ENCODE peak calls at places on chromosomes 16 and 17, in ten cellular contexts. P is cardiac muscle cell, C is colonic mucosa, S is IMR-90, W is left lung, Z is neural progenitor cell, F is mammary epithelial cell, H is fibroblast of lung, U is A549, A is uterus. T is an unnamed sample. For H3K4me1 and H3K9me3, the result is how much of the 10 kb centered on the place peaks cover.

GRCh38 chr17:46876353-46876887 is 25.0 kb downstream of the WNT9B start:
- DNase-seq in U (no peak), P (no peak), C (peak), F (peak), H (no peak), S (no peak), W (no peak), Z (peak), A (no peak), T (peak)

GRCh38 chr17:80961931-80962330 is 29.7 kb upstream of the CHMP6 start:
- DNase-seq in C (no peak), F (no peak), U (no peak), A (no peak), S (no peak), H (no peak), P (no peak), Z (no peak), W (no peak), T (no peak)

GRCh38 chr17:65035191-65035590 is 21.3 kb downstream of the GNA13 start:
- DNase-seq in P (no peak), U (no peak), F (no peak), A (no peak), Z (no peak), S (no peak), W (no peak), H (no peak), C (no peak), T (no peak)

GRCh38 chr17:40993856-40994255 is at the start of gene KRTAP3-3:
- DNase-seq in H (no peak), U (no peak), P (no peak), Z (no peak), W (no peak), S (no peak), C (no peak), F (no peak), A (no peak), T (no peak)

GRCh38 chr16:54285414-54286066 is 1.0 kb downstream of the IRX3 start:
- DNase-seq in H (peak), P (peak), S (no peak), Z (peak), A (no peak), C (no peak), U (no peak), W (no peak), F (peak), T (peak)

GRCh38 chr17:29166507-29166887 is 13.7 kb downstream of the MYO18A start:
- DNase-seq in A (no peak), F (no peak), S (no peak), C (no peak), H (no peak), W (no peak), Z (no peak), P (no peak), U (no peak), T (peak)

GRCh38 chr16:27966756-27967155 is 96.8 kb downstream of the GSG1L start:
- DNase-seq in U (no peak), H (no peak), Z (no peak), S (no peak), A (no peak), P (no peak), C (no peak), W (no peak), F (no peak), T (no peak)

GRCh38 chr16:72129976-72130656 is 36.5 kb downstream of the DHX38 start:
- DNase-seq in U (no peak), F (no peak), S (no peak), H (no peak), C (no peak), A (no peak), Z (no peak), W (no peak), P (no peak), T (no peak)

GRCh38 chr16:4032768-4033167 is 83.5 kb downstream of the ADCY9 start:
- DNase-seq in C (peak), F (no peak), P (no peak), Z (no peak), H (peak), S (peak), U (no peak), A (no peak), W (peak), T (no peak)

GRCh38 chr17:73231363-73231762 is 30.3 kb downstream of the CPSF4L start:
- DNase-seq in S (peak), A (no peak), C (peak), W (no peak), Z (no peak), F (peak), P (peak), U (peak), H (peak), T (peak)

GRCh38 chr17:33292184-33292980 is 713 bp downstream of the ASIC2 start:
- DNase-seq in W (no peak), P (peak), A (peak), Z (peak), F (peak), C (peak), U (peak), S (peak), H (peak), T (peak)

GRCh38 chr17:49513616-49514373 is 18.7 kb downstream of the NGFR start:
- DNase-seq in A (peak), W (no peak), U (no peak), C (no peak), Z (no peak), S (no peak), F (no peak), H (no peak), P (no peak), T (no peak)

GRCh38 chr17:2435852-2436251 is 35.0 kb upstream of the MNT start:
- DNase-seq in W (no peak), P (peak), Z (no peak), H (no peak), F (no peak), S (no peak), U (no peak), A (no peak), C (no peak), T (no peak)

GRCh38 chr17:48614904-48615211 is 234 bp downstream of the HOXB8 start:
- DNase-seq in F (no peak), U (no peak), H (no peak), W (no peak), S (no peak), C (no peak), A (no peak), P (no peak), Z (no peak), T (no peak)

GRCh38 chr16:2516391-2517240 is 2.9 kb downstream of the ATP6V0C start:
- DNase-seq in A (peak), P (no peak), H (no peak), S (peak), Z (no peak), F (no peak), W (no peak), U (no peak), C (no peak), T (no peak)

GRCh38 chr17:76926237-76926866 is 58.1 kb downstream of the MGAT5B start:
- DNase-seq in Z (no peak), F (no peak), P (no peak), H (no peak), C (no peak), U (no peak), W (no peak), A (no peak), S (no peak), T (no peak)
- H3K4me1 ChIP-seq in Z (under half), F (under half), P (under half), H (under half), C (under half), U (under half), W (under half), A (under half), S (under half), T (under half)

GRCh38 chr17:74979408-74980146 is 7.0 kb upstream of the HID1 start:
- DNase-seq in U (no peak), S (no peak), P (no peak), H (no peak), A (no peak), C (no peak), W (no peak), F (no peak), Z (no peak), T (no peak)
- TF ChIP-seq CTCF in U (no peak), S (no peak), P (no peak), H (no peak), A (no peak), C (no peak), W (no peak), F (no peak), Z (no peak), T (no peak)

DNA sequence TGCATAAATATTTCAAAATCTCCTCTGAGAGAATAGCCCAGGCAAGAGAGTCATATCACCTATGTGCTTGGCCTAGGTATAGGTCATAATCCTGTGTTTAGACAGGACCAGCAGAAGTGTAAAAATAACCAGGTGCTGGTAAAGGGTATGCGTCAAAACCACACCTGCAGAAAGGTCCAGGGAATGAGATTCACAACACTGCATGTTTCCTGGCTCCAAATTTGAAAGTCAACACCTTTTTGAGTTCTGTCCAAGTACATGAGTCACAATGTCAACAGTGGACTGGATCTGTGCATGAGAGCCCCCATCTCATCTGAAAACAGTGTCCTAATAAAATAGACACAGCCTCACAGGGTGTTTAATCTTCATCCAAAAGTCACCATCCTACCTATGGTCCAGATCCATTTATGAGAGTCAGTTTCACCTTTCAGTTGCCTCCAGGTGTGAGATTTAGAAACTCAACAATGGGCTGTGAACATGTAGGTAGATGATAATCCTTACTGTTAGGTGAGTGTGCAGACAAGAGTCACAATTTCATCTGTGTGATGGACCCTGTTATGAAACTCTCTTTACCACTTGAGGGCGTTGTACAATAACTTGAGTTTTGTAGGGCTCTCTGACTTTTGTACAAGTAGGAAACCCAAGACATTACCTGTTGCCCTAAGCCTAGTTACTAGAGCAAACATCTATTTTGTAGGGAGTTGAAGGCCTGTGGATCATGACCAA is 2100.7 kb downstream of the TP53TG3F start:
- DNase-seq in F (no peak), W (no peak), H (no peak), U (no peak), P (no peak), S (no peak), C (no peak), A (no peak), Z (no peak), T (no peak)
- H3K9me3 ChIP-seq in F (under half), W (under half), H (under half), U (under half), P (under half), S (under half), C (under half), A (under half), Z (under half), T (under half)

DNA sequence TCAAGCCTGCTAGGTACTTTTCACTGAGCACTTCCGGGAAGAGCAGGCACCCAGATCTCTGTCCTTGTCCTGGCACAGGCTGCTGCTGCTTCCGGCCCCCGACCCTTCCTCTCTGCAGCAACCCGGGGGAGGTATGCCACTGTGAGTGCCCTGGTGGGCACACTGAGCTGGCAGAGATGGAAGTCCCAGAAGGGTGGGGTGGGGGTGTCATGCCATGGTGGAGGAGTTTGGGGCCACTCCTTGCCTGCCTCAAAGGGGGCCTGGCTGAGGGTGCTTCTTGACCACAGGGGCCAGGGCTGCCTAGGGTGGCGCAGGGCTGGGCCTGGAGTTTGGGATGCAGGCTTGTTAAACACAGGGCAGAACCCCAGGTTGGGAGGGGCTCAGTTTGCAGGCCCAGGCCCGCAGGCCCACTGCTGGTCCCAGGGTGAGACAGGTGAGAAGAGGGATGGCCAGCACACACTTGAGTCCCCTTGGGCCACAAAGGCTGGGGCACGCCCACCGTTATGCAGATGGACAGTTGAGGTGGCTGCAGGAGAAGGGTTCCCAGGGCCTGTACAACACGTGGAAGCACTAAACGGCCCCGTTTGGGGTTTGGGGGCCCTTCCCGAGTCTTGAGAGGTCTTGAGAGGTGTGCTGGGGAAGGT is 8.7 kb downstream of the TMEM235 start:
- DNase-seq in C (no peak), S (no peak), A (no peak), P (no peak), U (no peak), F (no peak), W (no peak), H (no peak), Z (no peak), T (no peak)
- H3K4me1 ChIP-seq in C (under half), S (under half), A (under half), P (under half), U (under half), F (under half), W (under half), H (under half), Z (under half), T (under half)

GRCh38 chr16:48511071-48511540 is 98.9 kb downstream of the N4BP1 start:
- DNase-seq in U (no peak), S (peak), H (peak), P (no peak), Z (peak), W (peak), A (no peak), C (no peak), F (peak), T (no peak)
- TF ChIP-seq CTCF in U (no peak), S (no peak), H (no peak), P (no peak), Z (no peak), W (no peak), A (no peak), C (no peak), F (peak), T (no peak)